ENCODE peak calls at places on chromosomes 5 and 9, in four cellular contexts. M is endothelial cell of umbilical vein, S is GM12878, O is K562. K is an unnamed sample.

GRCh38 chr5:14444161-14444560 is 137.4 kb upstream of the OTULINL start:
- DNase-seq in O (no peak), M (peak), S (no peak), K (no peak)

GRCh38 chr9:36207016-36207415 is 16.3 kb downstream of the CLTA start:
- DNase-seq in O (no peak), S (no peak), M (peak), K (peak)

GRCh38 chr9:110802416-110803035 is 133.9 kb downstream of the MUSK start:
- DNase-seq in O (no peak), S (no peak), M (no peak), K (peak)

GRCh38 chr5:136053336-136054121 is 24.7 kb downstream of the TGFBI start:
- DNase-seq in M (peak), S (no peak), O (peak), K (peak)

GRCh38 chr9:129330711-129331279 is 152.7 kb upstream of the IER5L start:
- DNase-seq in S (no peak), O (no peak), M (no peak), K (no peak)

GRCh38 chr9:34457266-34458012 is 931 bp downstream of the FAM219A start:
- DNase-seq in M (peak), O (peak), S (no peak), K (peak)

GRCh38 chr5:178193251-178193809 is 6.2 kb upstream of the GMCL2 start:
- DNase-seq in M (no peak), O (no peak), S (no peak), K (no peak)

GRCh38 chr9:91208837-91209236 is 152.9 kb downstream of the AUH start:
- DNase-seq in O (no peak), M (no peak), S (no peak), K (no peak)

GRCh38 chr5:140608730-140609520 is 24.1 kb downstream of the CD14 start:
- DNase-seq in S (no peak), M (peak), O (no peak), K (no peak)

GRCh38 chr9:33372900-33373299 is 29.5 kb downstream of the AQP7 start:
- DNase-seq in O (no peak), M (no peak), S (no peak), K (no peak)

GRCh38 chr5:123868267-123868666 is 356.3 kb downstream of the CSNK1G3 start:
- DNase-seq in O (no peak), S (no peak), M (no peak), K (no peak)

GRCh38 chr9:129561594-129562281 is 59.2 kb downstream of the C9orf50 start:
- DNase-seq in M (no peak), S (no peak), O (no peak), K (peak)

GRCh38 chr5:170648546-170648945 is 135.0 kb upstream of the GABRP start:
- DNase-seq in O (no peak), S (no peak), M (no peak), K (peak)

GRCh38 chr5:65722575-65723424 is 795 bp downstream of the NLN start:
- DNase-seq in S (no peak), O (peak), M (peak), K (peak)

GRCh38 chr5:38541174-38541724 is 15.2 kb downstream of the LIFR start:
- DNase-seq in S (no peak), O (no peak), M (no peak), K (peak)

GRCh38 chr5:124909734-124910133 is 163.3 kb upstream of the ZNF608 start:
- DNase-seq in O (no peak), S (no peak), M (no peak), K (no peak)

GRCh38 chr9:87776481-87777373 is 50.8 kb downstream of the CTSL start:
- DNase-seq in S (no peak), M (no peak), O (peak), K (no peak)

GRCh38 chr5:158783382-158783781 is 316.3 kb downstream of the EBF1 start:
- DNase-seq in O (no peak), M (no peak), S (no peak), K (no peak)

GRCh38 chr9:135239100-135239768 is 151.8 kb downstream of the OLFM1 start:
- DNase-seq in S (no peak), M (no peak), O (no peak), K (no peak)

GRCh38 chr5:40736103-40736875 is 19.5 kb downstream of the TTC33 start:
- DNase-seq in M (peak), S (peak), O (peak), K (peak)

GRCh38 chr5:6236170-6236793 is 142.1 kb downstream of the MED10 start:
- DNase-seq in M (no peak), O (no peak), S (no peak), K (no peak)

GRCh38 chr9:2286825-2287455 is 271.8 kb downstream of the SMARCA2 start:
- DNase-seq in S (no peak), M (no peak), O (no peak), K (no peak)

GRCh38 chr5:36305571-36306326 is 4.0 kb upstream of the RANBP3L start:
- DNase-seq in M (peak), S (no peak), O (peak), K (peak)

GRCh38 chr5:45038366-45038987 is 229.7 kb downstream of the MRPS30 start:
- DNase-seq in O (peak), M (peak), S (no peak), K (peak)

DNA sequence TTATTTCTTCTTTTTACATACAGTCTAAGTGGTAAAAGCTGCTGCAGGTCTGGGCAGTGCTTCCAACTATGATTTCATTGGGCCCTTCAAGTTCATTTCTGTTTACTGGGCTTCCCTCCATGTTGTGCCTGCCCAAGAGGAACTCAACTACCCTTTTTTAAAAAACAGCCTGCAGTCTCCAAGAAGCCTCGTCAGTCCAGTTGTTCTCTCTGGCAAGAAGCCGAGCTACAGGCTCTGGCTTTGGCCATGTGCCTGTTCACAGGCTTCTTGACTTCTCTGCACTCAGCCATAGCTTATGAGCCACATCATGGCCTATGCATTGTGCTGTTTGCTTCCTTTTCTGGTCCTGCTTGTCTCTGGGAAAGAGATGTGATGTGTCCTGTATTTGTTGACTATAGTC is 119.7 kb upstream of the PJA2 start:
- DNase-seq in O (no peak), S (no peak), M (no peak), K (peak)
- TF ChIP-seq FOS in O (no peak), S (no peak), M (no peak), K (no peak)

GRCh38 chr5:139475865-139476651 is 5.3 kb downstream of the SMIM33 start:
- DNase-seq in S (no peak), O (peak), M (no peak), K (no peak)

GRCh38 chr5:139472410-139473030 is 1.7 kb downstream of the SMIM33 start:
- DNase-seq in S (no peak), M (no peak), O (no peak), K (no peak)

GRCh38 chr5:139473565-139473964 is 2.8 kb downstream of the SMIM33 start:
- DNase-seq in O (peak), M (peak), S (no peak), K (no peak)

GRCh38 chr5:139473105-139473504 is 2.3 kb downstream of the SMIM33 start:
- DNase-seq in O (peak), M (no peak), S (no peak), K (no peak)

DNA sequence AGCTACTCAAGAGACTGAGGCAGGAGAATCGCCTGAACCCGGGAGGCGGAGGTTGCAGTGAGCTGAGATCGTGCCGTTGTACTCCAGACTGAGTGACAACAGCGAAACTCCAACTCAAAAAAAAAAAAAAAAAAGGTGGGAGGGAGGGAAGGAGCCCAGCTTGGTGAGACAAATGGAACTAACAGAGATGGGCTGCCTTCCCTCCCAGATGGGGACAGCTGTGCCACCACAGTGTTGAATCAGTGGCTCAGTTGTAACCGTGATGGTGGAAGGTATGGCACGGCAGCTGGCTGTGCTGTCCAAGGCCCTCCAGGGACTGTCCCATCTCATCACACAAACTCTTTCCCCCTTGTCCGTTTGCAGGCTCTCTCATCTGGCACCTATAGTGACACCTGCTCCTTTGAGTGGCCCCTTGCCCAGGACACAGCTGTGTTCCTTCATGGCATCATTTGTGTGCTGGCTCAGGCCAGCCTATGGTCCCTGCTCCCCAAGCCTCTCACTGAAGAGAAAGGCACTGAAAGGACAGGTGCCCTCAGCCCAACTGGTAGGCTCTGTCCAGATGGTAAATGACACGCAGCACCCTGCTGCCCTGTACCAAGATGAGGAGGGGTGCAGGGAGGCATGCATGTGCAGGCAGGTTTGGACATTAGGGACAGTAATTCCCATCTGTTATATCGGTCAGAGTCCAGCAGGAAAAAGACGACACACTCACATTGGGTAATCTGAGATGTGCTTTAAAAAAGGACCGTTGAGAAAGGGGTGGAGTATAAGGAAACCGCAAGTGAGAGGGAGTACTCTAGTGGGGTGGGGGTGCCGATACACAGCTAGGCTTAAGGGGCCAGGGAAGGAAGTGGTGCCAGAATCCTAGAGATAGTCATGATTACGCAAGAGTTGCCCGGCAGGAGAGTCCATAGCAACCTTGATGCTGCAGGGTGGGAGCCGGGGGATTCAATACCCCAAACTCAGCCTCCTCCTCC is 4.3 kb downstream of the SMIM33 start:
- DNase-seq in M (no peak), O (peak), S (no peak), K (peak)
- TF ChIP-seq FOS in M (no peak), O (no peak), S (no peak), K (no peak)

GRCh38 chr9:124480621-124480981 is 26.6 kb downstream of the NR5A1 start:
- DNase-seq in O (peak), S (no peak), M (peak), K (peak)
- TF ChIP-seq FOS in O (no peak), S (no peak), M (no peak), K (no peak)

GRCh38 chr5:82815871-82816270 is 261.3 kb downstream of the TMEM167A start:
- DNase-seq in O (no peak), M (no peak), S (no peak), K (no peak)
- TF ChIP-seq FOS in O (no peak), M (no peak), S (no peak), K (no peak)

GRCh38 chr5:107529618-107530017 is 141.1 kb downstream of the EFNA5 start:
- DNase-seq in O (no peak), M (no peak), S (no peak), K (no peak)

GRCh38 chr5:107526263-107526937 is 144.3 kb downstream of the EFNA5 start:
- DNase-seq in S (no peak), M (peak), O (no peak), K (peak)

GRCh38 chr5:107533946-107534876 is 136.5 kb downstream of the EFNA5 start:
- DNase-seq in O (no peak), M (no peak), S (no peak), K (no peak)

GRCh38 chr5:107535849-107536248 is 134.9 kb downstream of the EFNA5 start:
- DNase-seq in O (no peak), M (no peak), S (no peak), K (no peak)

DNA sequence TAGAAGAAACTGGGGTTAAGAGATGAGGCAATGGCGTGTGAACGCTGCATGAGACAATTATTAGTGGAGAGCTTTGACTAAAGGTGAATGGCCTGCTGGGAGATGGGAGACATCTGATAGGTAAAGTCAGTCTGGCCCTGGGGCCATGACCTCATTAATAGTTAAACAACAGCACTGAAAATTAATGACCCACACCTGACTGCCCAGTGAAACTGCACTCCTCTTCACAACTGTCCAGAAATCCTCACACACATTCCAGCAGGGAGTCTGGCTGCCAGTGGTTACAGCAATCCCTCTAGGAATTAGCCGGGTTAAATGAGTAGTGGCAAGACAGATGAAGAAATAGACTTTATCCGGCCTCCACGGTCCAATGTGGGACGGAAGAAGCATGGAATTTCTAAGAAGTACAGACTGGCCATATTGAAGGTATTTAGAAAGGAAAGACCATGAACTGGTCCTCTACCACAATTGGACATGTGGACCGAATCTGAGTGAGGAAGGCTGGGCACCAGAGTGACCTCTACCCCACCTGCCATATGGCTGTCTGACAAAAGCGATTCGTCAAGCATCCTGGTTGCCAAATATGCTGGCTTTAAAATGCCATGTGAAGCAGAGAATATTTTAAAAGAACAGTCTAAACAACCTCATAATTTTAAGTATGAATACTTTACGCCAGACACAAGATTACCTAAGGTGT is 138.4 kb downstream of the EFNA5 start:
- DNase-seq in S (no peak), O (no peak), M (no peak), K (no peak)
- TF ChIP-seq FOS in S (no peak), O (no peak), M (no peak), K (no peak)

GRCh38 chr9:4079906-4080305 is 220.0 kb downstream of the GLIS3 start:
- DNase-seq in M (no peak), S (no peak), O (no peak), K (no peak)
- TF ChIP-seq FOS in M (no peak), S (no peak), O (no peak), K (no peak)

GRCh38 chr5:130605200-130605599 is 559.9 kb downstream of the HINT1 start:
- DNase-seq in O (no peak), M (no peak), S (no peak), K (no peak)
- TF ChIP-seq FOS in O (no peak), M (peak), S (no peak), K (no peak)

K was measured in IMR-90.